ENCODE peak calls at places on chromosomes 13 and 19, in nine cellular contexts. O is heart right ventricle, G is WERI-Rb-1, X is endothelial cell of umbilical vein, S is aorta, Q is body of pancreas, D is psoas muscle, E is tibial artery, P is ovary. I is an unnamed sample.

GRCh38 chr13:75876371-75877050 is 240.4 kb downstream of the LMO7 start:
- DNase-seq in Q (peak; percentile 57), D (peak; percentile 27), S (peak; percentile 71), G (peak; percentile 30), E (peak; percentile 60), X (peak; percentile 74), O (no peak), P (peak; percentile 60), I (peak; percentile 79)

GRCh38 chr13:65540064-65540635 is 1690.0 kb downstream of the PCDH9 start:
- DNase-seq in P (no peak), G (no peak), X (no peak), E (no peak), D (no peak), O (no peak), S (no peak), Q (no peak), I (no peak)

GRCh38 chr13:107202371-107203023 is 634.6 kb upstream of the ARGLU1 start:
- DNase-seq in X (peak; percentile 99), Q (peak; percentile 17), E (no peak), P (no peak), G (no peak), D (no peak), S (no peak), O (no peak), I (no peak)

GRCh38 chr19:15448778-15449619 is 757 bp downstream of the WIZ start:
- DNase-seq in E (no peak), D (no peak), O (peak; percentile 29), S (no peak), X (peak; percentile 25), P (peak; percentile 72), Q (no peak), G (no peak), I (no peak)

GRCh38 chr13:40963927-40964326 is 55.2 kb downstream of the ELF1 start:
- DNase-seq in X (no peak), P (no peak), D (no peak), O (no peak), G (no peak), Q (no peak), E (no peak), S (no peak), I (no peak)

GRCh38 chr13:105363747-105364177 is 1171.7 kb downstream of the EFNB2 start:
- DNase-seq in D (no peak), Q (no peak), P (no peak), X (peak; percentile 37), O (no peak), S (no peak), E (no peak), G (no peak), I (no peak)

GRCh38 chr19:35241417-35241816 is 7.4 kb upstream of the LSR start:
- DNase-seq in D (no peak), G (no peak), P (no peak), O (no peak), E (no peak), Q (no peak), S (no peak), X (no peak), I (no peak)

GRCh38 chr13:35157143-35157755 is 215.2 kb downstream of the NBEA start:
- DNase-seq in D (no peak), X (peak; percentile 75), P (no peak), G (peak; percentile 15), E (no peak), Q (peak; percentile 49), S (no peak), O (no peak), I (peak; percentile 82)

GRCh38 chr19:30711296-30711695 is 339.1 kb downstream of the ZNF536 start:
- DNase-seq in Q (no peak), P (no peak), S (no peak), E (no peak), G (peak; percentile 87), D (no peak), O (no peak), X (no peak), I (no peak)

DNA sequence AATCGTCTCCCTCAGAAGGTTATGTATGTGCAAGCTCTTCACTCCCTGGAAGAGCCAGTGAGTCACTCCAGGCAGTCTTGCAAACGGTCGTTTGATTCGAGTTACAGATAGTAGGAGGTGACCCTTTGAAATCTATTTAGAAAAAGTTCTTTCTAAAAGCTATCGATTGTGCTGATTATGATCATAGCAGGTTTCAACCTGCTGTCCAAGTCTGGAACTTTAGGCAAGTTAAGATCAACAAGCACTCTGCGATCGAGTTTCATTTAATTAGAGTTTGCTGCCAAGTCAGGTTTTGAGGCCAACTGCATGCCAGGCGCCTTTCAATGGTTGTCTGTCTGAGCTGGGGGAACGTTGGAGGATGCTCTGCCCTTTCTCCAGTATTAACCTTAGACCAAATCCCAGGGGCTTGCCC is 287.3 kb downstream of the ATP8A2 start:
- DNase-seq in S (no peak), G (no peak), Q (no peak), X (no peak), E (no peak), O (no peak), P (no peak), D (no peak), I (no peak)
- H3K27ac ChIP-seq in S (no peak overlapping the region), G (no peak overlapping the region), Q (no peak overlapping the region), X (no peak overlapping the region), E (no peak overlapping the region), O (no peak overlapping the region), P (no peak overlapping the region), D (no peak overlapping the region), I (no peak overlapping the region)

GRCh38 chr13:102399791-102400618 is 1.8 kb downstream of the FGF14 start:
- DNase-seq in Q (peak; percentile 11), P (no peak), S (peak; percentile 76), X (no peak), G (peak; percentile 59), E (no peak), D (peak; percentile 22), O (peak; percentile 23), I (no peak)

GRCh38 chr13:102401755-102402154 is at the start of gene FGF14:
- DNase-seq in P (no peak), S (no peak), G (no peak), O (no peak), X (no peak), E (no peak), Q (no peak), D (no peak), I (no peak)

GRCh38 chr13:102401305-102401704 is 543 bp downstream of the FGF14 start:
- DNase-seq in E (no peak), O (no peak), P (no peak), G (no peak), D (no peak), X (no peak), Q (no peak), S (no peak), I (no peak)

GRCh38 chr13:102402292-102402691 is 444 bp upstream of the FGF14 start:
- DNase-seq in D (peak; percentile 25), Q (peak; percentile 38), E (peak; percentile 23), S (peak; percentile 70), O (peak; percentile 11), X (no peak), P (no peak), G (peak; percentile 41), I (no peak)

GRCh38 chr13:102400619-102401125 is 1.2 kb downstream of the FGF14 start:
- DNase-seq in O (peak; percentile 27), S (peak; percentile 82), G (peak; percentile 32), D (peak; percentile 29), E (peak; percentile 36), Q (peak; percentile 33), P (no peak), X (no peak), I (no peak)
- H3K27me3 ChIP-seq in O (no peaks in the 10 kb centered on the region), S (no peaks in the 10 kb centered on the region), G (peaks cover 8% of the 10 kb centered on the region), D (peaks cover 8% of the 10 kb centered on the region), E (no peaks in the 10 kb centered on the region), Q (no peaks in the 10 kb centered on the region), P (no peaks in the 10 kb centered on the region), X (peaks cover 38% of the 10 kb centered on the region), I (no peaks in the 10 kb centered on the region)

GRCh38 chr13:30736921-30737320 is 1.6 kb downstream of the ALOX5AP start:
- DNase-seq in G (no peak), E (no peak), X (no peak), O (no peak), S (no peak), P (no peak), D (no peak), Q (no peak), I (peak; percentile 57)
- H3K27ac ChIP-seq in G (no peak overlapping the region), E (no peak overlapping the region), X (no peak overlapping the region), O (no peak overlapping the region), S (no peak overlapping the region), P (no peak overlapping the region), D (no peak overlapping the region), Q (no peak overlapping the region), I (peak overlapping the region; percentile 92)

DNA sequence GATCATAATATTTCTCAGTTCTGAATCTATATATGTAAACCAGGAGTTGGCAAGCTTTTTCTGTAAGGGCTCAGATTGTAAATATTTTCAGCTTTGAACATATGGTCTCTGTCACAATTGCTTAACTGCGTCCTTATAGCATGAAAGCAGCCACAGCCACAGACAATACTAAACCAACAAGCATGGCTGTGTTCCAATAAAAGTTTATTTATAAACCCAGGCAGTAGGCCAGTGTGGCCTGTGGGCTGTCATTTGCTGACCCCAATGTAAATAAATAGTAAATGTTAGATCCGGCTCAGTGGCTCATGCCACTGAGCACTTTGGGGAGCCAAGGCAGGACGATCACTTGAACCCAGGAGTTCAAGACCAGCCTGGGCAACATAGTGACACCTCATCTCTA is 12.2 kb upstream of the MYH14 start:
- DNase-seq in S (no peak), G (no peak), Q (no peak), D (no peak), E (no peak), P (no peak), X (no peak), O (no peak), I (no peak)
- H3K27me3 ChIP-seq in S (no peaks in the 10 kb centered on the region), G (peaks cover 79% of the 10 kb centered on the region), Q (no peaks in the 10 kb centered on the region), D (no peaks in the 10 kb centered on the region), E (no peaks in the 10 kb centered on the region), P (no peaks in the 10 kb centered on the region), X (no peaks in the 10 kb centered on the region), O (no peaks in the 10 kb centered on the region), I (no peaks in the 10 kb centered on the region)

GRCh38 chr19:4721196-4721595 is 2.4 kb downstream of the DPP9 start:
- DNase-seq in E (no peak), D (no peak), G (no peak), O (no peak), Q (no peak), S (no peak), P (no peak), X (no peak), I (no peak)

GRCh38 chr19:4717966-4718701 is 5.5 kb downstream of the DPP9 start:
- DNase-seq in O (no peak), E (no peak), D (no peak), X (no peak), Q (no peak), G (no peak), S (no peak), P (no peak), I (no peak)

GRCh38 chr19:4717191-4717965 is 6.3 kb downstream of the DPP9 start:
- DNase-seq in S (no peak), X (peak; percentile 69), D (no peak), O (no peak), G (no peak), E (no peak), P (no peak), Q (no peak), I (no peak)

GRCh38 chr19:4720037-4720700 is 3.5 kb downstream of the DPP9 start:
- DNase-seq in P (peak; percentile 19), E (no peak), G (no peak), D (no peak), S (no peak), Q (no peak), O (no peak), X (no peak), I (no peak)

DNA sequence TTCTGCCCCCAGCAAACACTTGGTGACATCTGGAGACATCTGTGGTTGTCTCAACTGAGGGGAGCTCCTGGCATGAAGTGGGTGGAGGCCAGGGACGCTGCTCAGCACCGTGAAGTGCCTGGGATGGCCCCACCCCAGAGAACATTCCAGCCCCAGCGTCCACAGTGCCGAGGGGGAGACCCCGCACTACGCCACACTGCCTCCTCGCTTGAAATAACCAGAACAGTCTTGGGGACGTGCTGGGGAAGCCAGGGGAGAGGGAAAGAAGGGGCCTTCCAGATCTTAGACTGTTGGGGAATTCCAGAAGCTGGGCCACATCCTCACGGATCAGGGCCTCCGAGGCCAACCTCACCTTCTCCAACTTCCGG is 4.2 kb downstream of the DPP9 start:
- DNase-seq in D (no peak), O (no peak), X (no peak), S (no peak), G (no peak), Q (no peak), P (no peak), E (no peak), I (no peak)
- H3K27ac ChIP-seq in D (no peak overlapping the region), O (no peak overlapping the region), X (no peak overlapping the region), S (no peak overlapping the region), G (no peak overlapping the region), Q (no peak overlapping the region), P (no peak overlapping the region), E (no peak overlapping the region), I (no peak overlapping the region)